ENCODE peak calls at places on chromosomes 7 and 10, in seven cellular contexts. O, J, U, S, Y, C and B are unnamed samples.

GRCh38 chr10:122326385-122326784 is 48.1 kb upstream of the PLEKHA1 start:
- DNase-seq in O (no peak), J (no peak), U (no peak), S (peak; percentile 4), Y (no peak), C (no peak), B (no peak)

GRCh38 chr7:32223071-32223650 is 153.0 kb upstream of the PDE1C start:
- DNase-seq in O (no peak), J (no peak), U (no peak), S (no peak), Y (no peak), C (no peak), B (no peak)

GRCh38 chr7:23658831-23659427 is 21.1 kb upstream of the FAM221A start:
- DNase-seq in O (peak; percentile 34), J (no peak), U (no peak), S (no peak), Y (no peak), C (no peak), B (no peak)

GRCh38 chr10:70777063-70777875 is 7.9 kb downstream of the TBATA start:
- DNase-seq in O (peak; percentile 19), J (no peak), U (no peak), S (no peak), Y (no peak), C (no peak), B (peak; percentile 63)

GRCh38 chr10:84214612-84215235 is 10.6 kb downstream of the LRIT2 start:
- DNase-seq in O (peak; percentile 72), J (no peak), U (no peak), S (peak; percentile 54), Y (no peak), C (peak; percentile 32), B (no peak)

GRCh38 chr10:51244739-51245138 is 170.5 kb downstream of the PRKG1 start:
- DNase-seq in O (no peak), J (no peak), U (peak; percentile 83), S (no peak), Y (no peak), C (peak; percentile 86), B (no peak)

GRCh38 chr7:155914341-155914740 is 102.1 kb upstream of the SHH start:
- DNase-seq in O (no peak), J (no peak), U (no peak), S (no peak), Y (no peak), C (no peak), B (no peak)

GRCh38 chr10:129853236-129853946 is 110.7 kb downstream of the EBF3 start:
- DNase-seq in O (no peak), J (no peak), U (peak; percentile 1), S (no peak), Y (no peak), C (peak; percentile 40), B (no peak)

GRCh38 chr7:124780608-124781007 is 15.0 kb upstream of the GPR37 start:
- DNase-seq in O (no peak), J (no peak), U (no peak), S (no peak), Y (no peak), C (no peak), B (no peak)

GRCh38 chr10:58087896-58088295 is 179.8 kb downstream of the IPMK start:
- DNase-seq in O (no peak), J (no peak), U (no peak), S (no peak), Y (no peak), C (no peak), B (no peak)

GRCh38 chr7:130721486-130722277 is 12.3 kb downstream of the KLF14 start:
- DNase-seq in O (peak; percentile 81), J (peak; percentile 84), U (peak; percentile 69), S (peak; percentile 39), Y (peak; percentile 50), C (peak; percentile 84), B (peak; percentile 85)

GRCh38 chr7:157613575-157614322 is 276.9 kb downstream of the DNAJB6 start:
- DNase-seq in O (peak; percentile 70), J (no peak), U (no peak), S (no peak), Y (no peak), C (no peak), B (no peak)

GRCh38 chr7:79298145-79298760 is 155.2 kb downstream of the MAGI2 start:
- DNase-seq in O (no peak), J (no peak), U (peak; percentile 79), S (peak; percentile 26), Y (no peak), C (peak; percentile 75), B (no peak)

GRCh38 chr10:11658801-11659368 is 47.4 kb upstream of the USP6NL start:
- DNase-seq in O (peak; percentile 9), J (no peak), U (no peak), S (no peak), Y (no peak), C (no peak), B (no peak)

GRCh38 chr7:36391436-36392198 is 2.0 kb downstream of the ANLN start:
- DNase-seq in O (no peak), J (no peak), U (peak; percentile 24), S (no peak), Y (no peak), C (no peak), B (no peak)

GRCh38 chr10:130495891-130496642 is 359.9 kb downstream of the GLRX3 start:
- DNase-seq in O (no peak), J (peak; percentile 9), U (peak; percentile 19), S (no peak), Y (no peak), C (no peak), B (no peak)

GRCh38 chr7:130732980-130733865 is 784 bp downstream of the KLF14 start:
- DNase-seq in O (peak; percentile 61), J (peak; percentile 28), U (peak; percentile 1), S (peak; percentile 43), Y (peak; percentile 51), C (peak; percentile 41), B (peak; percentile 45)

GRCh38 chr10:92876509-92877036 is 28.3 kb downstream of the EXOC6 start:
- DNase-seq in O (no peak), J (no peak), U (no peak), S (no peak), Y (no peak), C (no peak), B (no peak)

GRCh38 chr7:47721670-47722069 is 139.8 kb upstream of the TNS3 start:
- DNase-seq in O (peak; percentile 60), J (no peak), U (no peak), S (no peak), Y (no peak), C (no peak), B (no peak)

GRCh38 chr10:123556736-123557135 is 109.4 kb upstream of the GPR26 start:
- DNase-seq in O (no peak), J (no peak), U (no peak), S (no peak), Y (no peak), C (no peak), B (no peak)

GRCh38 chr10:96673318-96674099 is 46.8 kb downstream of the PIK3AP1 start:
- DNase-seq in O (no peak), J (no peak), U (peak; percentile 63), S (peak; percentile 41), Y (no peak), C (no peak), B (no peak)

GRCh38 chr7:101817031-101817929 is at the start of gene CUX1:
- DNase-seq in O (peak; percentile 33), J (no peak), U (no peak), S (peak; percentile 66), Y (peak; percentile 30), C (peak; percentile 49), B (no peak)

GRCh38 chr7:38886265-38886664 is 22.7 kb downstream of the VPS41 start:
- DNase-seq in O (peak; percentile 59), J (no peak), U (no peak), S (no peak), Y (no peak), C (no peak), B (no peak)

GRCh38 chr10:43420369-43421200 is 11.6 kb upstream of the HNRNPF start:
- DNase-seq in O (peak; percentile 78), J (peak; percentile 93), U (peak; percentile 78), S (peak; percentile 87), Y (peak; percentile 92), C (peak; percentile 93), B (peak; percentile 94)

DNA sequence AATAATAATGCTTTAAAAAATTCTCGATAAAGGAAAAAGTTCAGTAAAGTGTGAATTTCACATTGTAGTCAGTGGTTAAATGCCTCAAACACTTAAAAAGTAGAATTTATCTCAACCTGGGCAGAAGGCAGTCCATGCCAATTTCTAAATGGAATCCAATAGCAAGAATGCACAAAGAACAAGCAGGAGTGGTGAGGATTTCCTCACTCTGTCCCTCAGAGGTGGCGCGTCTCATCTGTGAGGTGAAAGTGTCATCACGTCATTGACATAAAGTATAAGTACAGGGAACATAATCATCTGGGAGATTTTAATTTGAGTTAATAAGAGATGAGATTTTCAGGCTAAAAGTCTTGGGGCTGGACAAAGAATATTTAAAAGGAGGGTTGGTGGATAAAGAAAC is 10.0 kb upstream of the PRKCQ start:
- DNase-seq in O (no peak), J (no peak), U (no peak), S (no peak), Y (no peak), C (no peak), B (no peak)
- H3K4me1 ChIP-seq in O (no peaks in the 10 kb centered on the region), J (no peaks in the 10 kb centered on the region), U (no peaks in the 10 kb centered on the region), S (no peaks in the 10 kb centered on the region), Y (peaks cover 24% of the 10 kb centered on the region), C (no peaks in the 10 kb centered on the region), B (no peaks in the 10 kb centered on the region)

DNA sequence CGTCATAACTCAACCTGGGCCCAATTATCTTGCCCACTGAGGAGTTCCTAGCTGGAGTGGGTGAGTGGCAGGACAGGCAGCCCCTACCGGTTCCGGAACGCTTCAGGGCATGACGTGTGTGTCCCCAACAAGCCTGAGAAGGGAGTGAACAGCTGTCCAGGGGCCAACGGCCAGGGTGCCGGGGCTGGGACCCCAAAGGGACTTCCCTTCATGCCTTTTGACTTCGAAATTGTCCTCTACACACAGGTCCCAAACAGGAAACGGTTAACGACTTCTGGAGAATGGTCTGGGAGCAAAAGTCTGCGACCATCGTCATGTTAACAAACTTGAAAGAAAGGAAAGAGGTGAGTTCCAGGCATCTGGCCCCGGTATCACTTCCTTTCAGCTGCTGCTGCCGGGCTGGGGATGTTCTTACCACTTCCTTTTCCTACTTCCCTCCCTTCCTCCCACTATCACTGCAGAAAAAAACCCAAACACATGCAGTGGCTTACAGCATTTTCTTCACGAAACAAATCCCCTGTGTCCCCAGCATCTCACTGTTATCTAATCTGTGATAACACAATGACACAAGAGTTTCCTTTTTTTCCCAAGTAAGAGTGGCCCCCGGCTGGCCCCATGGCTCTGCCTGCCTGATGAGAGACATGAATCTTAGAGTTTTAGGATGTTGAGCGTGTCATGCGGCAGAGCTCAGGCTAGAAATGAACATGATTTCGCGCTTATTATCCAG is 63.2 kb downstream of the MKI67 start:
- DNase-seq in O (no peak), J (no peak), U (no peak), S (no peak), Y (no peak), C (no peak), B (peak; percentile 76)
- H3K4me1 ChIP-seq in O (peaks cover 2% of the 10 kb centered on the region), J (peaks cover 31% of the 10 kb centered on the region), U (peaks cover 6% of the 10 kb centered on the region), S (no peaks in the 10 kb centered on the region), Y (peaks cover 6% of the 10 kb centered on the region), C (peaks cover 14% of the 10 kb centered on the region), B (peaks cover 5% of the 10 kb centered on the region)

GRCh38 chr10:72184156-72184555 is 31.7 kb upstream of the ANAPC16 start:
- DNase-seq in O (no peak), J (no peak), U (no peak), S (no peak), Y (no peak), C (no peak), B (no peak)
- H3K4me1 ChIP-seq in O (no peaks in the 10 kb centered on the region), J (peaks cover 11% of the 10 kb centered on the region), U (no peaks in the 10 kb centered on the region), S (no peaks in the 10 kb centered on the region), Y (peaks cover 7% of the 10 kb centered on the region), C (peaks cover 13% of the 10 kb centered on the region), B (no peaks in the 10 kb centered on the region)

GRCh38 chr10:110571093-110571743 is 3.7 kb downstream of the SMC3 start:
- DNase-seq in O (no peak), J (no peak), U (no peak), S (no peak), Y (no peak), C (no peak), B (no peak)
- H3K4me1 ChIP-seq in O (no peaks in the 10 kb centered on the region), J (peaks cover 31% of the 10 kb centered on the region), U (peaks cover 6% of the 10 kb centered on the region), S (peaks cover 5% of the 10 kb centered on the region), Y (peaks cover 51% of the 10 kb centered on the region), C (peaks cover 25% of the 10 kb centered on the region), B (peaks cover 5% of the 10 kb centered on the region)